ENCODE peak calls at places on chromosomes 5 and 9, in four cellular contexts. U is left ventricle myocardium inferior, Y is ACHN, K is cardiac muscle cell. D is an unnamed sample.

GRCh38 chr5:1524481-1524798 is 680 bp upstream of the LPCAT1 start:
- DNase-seq in K (no peak), U (no peak), Y (no peak), D (no peak)

GRCh38 chr9:98673681-98674080 is 35.1 kb downstream of the GABBR2 start:
- DNase-seq in K (no peak), U (no peak), Y (no peak), D (no peak)

GRCh38 chr9:136995772-136996308 is 528 bp downstream of the CLIC3 start:
- DNase-seq in U (no peak), Y (no peak), K (no peak), D (peak)

GRCh38 chr5:158880514-158881001 is 219.2 kb downstream of the EBF1 start:
- DNase-seq in Y (no peak), U (no peak), K (peak), D (peak)

GRCh38 chr9:3028535-3028934 is 184.6 kb upstream of the PUM3 start:
- DNase-seq in U (no peak), K (no peak), Y (no peak), D (peak)

GRCh38 chr5:33509036-33509435 is 68.3 kb downstream of the TARS1 start:
- DNase-seq in K (no peak), Y (no peak), U (no peak), D (peak)

GRCh38 chr5:30450153-30450552 is 743.3 kb upstream of the CDH6 start:
- DNase-seq in K (no peak), Y (no peak), U (no peak), D (no peak)

GRCh38 chr9:131676431-131676972 is 63.4 kb downstream of the RAPGEF1 start:
- DNase-seq in Y (no peak), K (no peak), U (no peak), D (peak)

GRCh38 chr9:127035423-127035822 is 87.0 kb downstream of the ANGPTL2 start:
- DNase-seq in U (peak), K (peak), Y (no peak), D (no peak)

GRCh38 chr5:135089912-135090311 is 55.9 kb upstream of the PITX1 start:
- DNase-seq in U (no peak), K (no peak), Y (no peak), D (no peak)

GRCh38 chr5:157948738-157949410 is 89.9 kb upstream of the CLINT1 start:
- DNase-seq in Y (peak), U (peak), K (peak), D (peak)

GRCh38 chr5:151259931-151260330 is 6.9 kb downstream of the GM2A start:
- DNase-seq in K (no peak), Y (no peak), U (no peak), D (no peak)

GRCh38 chr9:91714020-91714721 is 235.9 kb downstream of the ROR2 start:
- DNase-seq in K (peak), Y (peak), U (peak), D (peak)

GRCh38 chr9:92530893-92531292 is 4.9 kb downstream of the ECM2 start:
- DNase-seq in U (no peak), K (no peak), Y (no peak), D (no peak)

GRCh38 chr9:87336407-87336806 is 161.3 kb upstream of the DAPK1 start:
- DNase-seq in K (peak), U (no peak), Y (peak), D (no peak)

GRCh38 chr5:139402561-139403158 is 1.2 kb downstream of the SPATA24 start:
- DNase-seq in K (peak), Y (peak), U (no peak), D (no peak)

GRCh38 chr9:35840901-35841900 is 12.2 kb downstream of the TMEM8B start:
- DNase-seq in U (no peak), Y (no peak), K (no peak), D (no peak)

GRCh38 chr9:36102742-36103495 is 33.6 kb upstream of the GLIPR2 start:
- DNase-seq in Y (peak), K (peak), U (peak), D (peak)

GRCh38 chr9:114386361-114386885 is 1.4 kb downstream of the AKNA start:
- DNase-seq in U (no peak), Y (no peak), K (no peak), D (no peak)

GRCh38 chr5:109191153-109191558 is 218.6 kb downstream of the PJA2 start:
- DNase-seq in Y (no peak), U (no peak), K (peak), D (peak)

GRCh38 chr9:79565245-79565644 is 6.5 kb upstream of the TLE4 start:
- DNase-seq in K (no peak), Y (no peak), U (no peak), D (no peak)

GRCh38 chr9:68480807-68481206 is 59.9 kb downstream of the TMEM252 start:
- DNase-seq in U (no peak), Y (no peak), K (no peak), D (no peak)

GRCh38 chr5:177545487-177546261 is 8.7 kb downstream of the FAM193B start:
- DNase-seq in Y (no peak), U (peak), K (peak), D (no peak)

GRCh38 chr9:82117025-82117424 is 128.5 kb downstream of the SPATA31D1 start:
- DNase-seq in K (peak), U (no peak), Y (no peak), D (peak)

GRCh38 chr5:92945630-92946097 is 635.4 kb downstream of the NR2F1-AS1 start:
- DNase-seq in U (no peak), Y (peak), K (peak), D (peak)

GRCh38 chr5:110965773-110966581 is 105.5 kb upstream of the TSLP start:
- DNase-seq in K (peak), Y (no peak), U (no peak), D (peak)

GRCh38 chr5:177507596-177508216 is 1.9 kb downstream of the DOK3 start:
- DNase-seq in U (no peak), K (no peak), Y (no peak), D (no peak)

GRCh38 chr9:121282309-121283071 is 14.5 kb downstream of the GSN start:
- DNase-seq in Y (no peak), K (peak), U (peak), D (peak)

GRCh38 chr5:107739661-107740060 is 68.9 kb upstream of the EFNA5 start:
- DNase-seq in U (no peak), Y (no peak), K (no peak), D (no peak)

GRCh38 chr5:75055727-75056144 is 3.4 kb upstream of the GCNT4 start:
- DNase-seq in Y (no peak), K (peak), U (no peak), D (peak)

GRCh38 chr5:45029553-45029952 is 220.8 kb downstream of the MRPS30 start:
- DNase-seq in U (no peak), Y (no peak), K (no peak), D (no peak)

GRCh38 chr5:135487839-135488514 is 35.8 kb upstream of the TIFAB start:
- DNase-seq in U (no peak), Y (no peak), K (no peak), D (no peak)

GRCh38 chr9:33189331-33189731 is 22.2 kb upstream of the B4GALT1 start:
- DNase-seq in K (no peak), Y (no peak), U (no peak), D (no peak)

GRCh38 chr5:137648361-137648760 is 87.5 kb downstream of the KLHL3 start:
- DNase-seq in U (no peak), K (no peak), Y (no peak), D (no peak)

GRCh38 chr9:34987160-34988040 is 2.1 kb upstream of the DNAJB5 start:
- DNase-seq in K (no peak), Y (no peak), U (no peak), D (no peak)